ENCODE peak calls at places on chromosomes 12 and 14, in five cellular contexts. V is A549, P is ovary, T is erythroblast, J is GM12891. S is an unnamed sample.

GRCh38 chr12:124837958-124838803 is 25.5 kb downstream of the SCARB1 start:
- DNase-seq in V (peak; percentile 94), P (peak; percentile 87), T (no peak), J (no peak), S (peak; percentile 89)

GRCh38 chr12:102406033-102406584 is 74.3 kb downstream of the IGF1 start:
- DNase-seq in V (no peak), P (no peak), T (no peak), J (no peak), S (no peak)

GRCh38 chr12:17976202-17976601 is 113.8 kb downstream of the RERGL start:
- DNase-seq in V (no peak), P (no peak), T (no peak), J (no peak), S (no peak)

GRCh38 chr12:30794591-30795409 is 40.0 kb upstream of the CAPRIN2 start:
- DNase-seq in V (peak; percentile 86), P (no peak), T (peak; percentile 19), J (no peak), S (peak; percentile 66)

GRCh38 chr14:90294872-90295271 is 36.9 kb downstream of the NRDE2 start:
- DNase-seq in V (no peak), P (no peak), T (peak; percentile 36), J (no peak), S (no peak)

GRCh38 chr12:32988982-32989381 is 92.4 kb upstream of the PKP2 start:
- DNase-seq in V (no peak), P (no peak), T (no peak), J (no peak), S (no peak)

GRCh38 chr12:29242921-29243431 is 93.9 kb downstream of the FAR2 start:
- DNase-seq in V (no peak), P (no peak), T (peak; percentile 10), J (no peak), S (no peak)

GRCh38 chr12:52280319-52280795 is 5.9 kb downstream of the KRT86 start:
- DNase-seq in V (peak; percentile 94), P (no peak), T (peak; percentile 17), J (no peak), S (peak; percentile 74)

GRCh38 chr14:69612014-69612758 is 790 bp downstream of the SUSD6 start:
- DNase-seq in V (peak; percentile 27), P (peak; percentile 55), T (peak; percentile 67), J (no peak), S (no peak)

GRCh38 chr12:106135781-106136180 is 3.0 kb downstream of the NUAK1 start:
- DNase-seq in V (no peak), P (no peak), T (no peak), J (no peak), S (no peak)

GRCh38 chr14:69242311-69243224 is 17.4 kb upstream of the GALNT16 start:
- DNase-seq in V (peak; percentile 76), P (no peak), T (peak; percentile 54), J (peak; percentile 49), S (no peak)

GRCh38 chr14:24095196-24096068 is 1.3 kb downstream of the PCK2 start:
- DNase-seq in V (no peak), P (peak; percentile 31), T (peak; percentile 93), J (peak; percentile 90), S (no peak)

GRCh38 chr14:35825968-35826217 is 245 bp upstream of the BRMS1L start:
- DNase-seq in V (no peak), P (no peak), T (no peak), J (no peak), S (no peak)

GRCh38 chr12:58933068-58933681 is 12.9 kb upstream of the LRIG3 start:
- DNase-seq in V (no peak), P (no peak), T (no peak), J (no peak), S (no peak)

GRCh38 chr12:22110176-22110575 is 64.2 kb downstream of the CMAS start:
- DNase-seq in V (no peak), P (no peak), T (no peak), J (no peak), S (no peak)

GRCh38 chr14:77582511-77582910 is 33.9 kb downstream of the SPTLC2 start:
- DNase-seq in V (no peak), P (no peak), T (no peak), J (no peak), S (no peak)

GRCh38 chr12:117318591-117318990 is 42.8 kb downstream of the NOS1 start:
- DNase-seq in V (no peak), P (no peak), T (no peak), J (no peak), S (no peak)

GRCh38 chr12:40735551-40736230 is 43.5 kb downstream of the CNTN1 start:
- DNase-seq in V (no peak), P (no peak), T (no peak), J (no peak), S (no peak)

GRCh38 chr14:100816286-100816949 is 9.5 kb upstream of the MEG3 start:
- DNase-seq in V (no peak), P (no peak), T (no peak), J (no peak), S (no peak)

GRCh38 chr12:34402228-34402898 is 380.1 kb downstream of the ALG10 start:
- DNase-seq in V (no peak), P (peak; percentile 19), T (no peak), J (no peak), S (no peak)

GRCh38 chr12:132327351-132328171 is 1.8 kb downstream of the GALNT9 start:
- DNase-seq in V (peak; percentile 42), P (peak; percentile 75), T (no peak), J (no peak), S (peak; percentile 98)

GRCh38 chr14:75224561-75224960 is 48.1 kb upstream of the TMED10 start:
- DNase-seq in V (no peak), P (no peak), T (no peak), J (no peak), S (no peak)
- TF ChIP-seq POLR2A in V (no peak), P (no peak), T (no peak), J (no peak), S (no peak)

DNA sequence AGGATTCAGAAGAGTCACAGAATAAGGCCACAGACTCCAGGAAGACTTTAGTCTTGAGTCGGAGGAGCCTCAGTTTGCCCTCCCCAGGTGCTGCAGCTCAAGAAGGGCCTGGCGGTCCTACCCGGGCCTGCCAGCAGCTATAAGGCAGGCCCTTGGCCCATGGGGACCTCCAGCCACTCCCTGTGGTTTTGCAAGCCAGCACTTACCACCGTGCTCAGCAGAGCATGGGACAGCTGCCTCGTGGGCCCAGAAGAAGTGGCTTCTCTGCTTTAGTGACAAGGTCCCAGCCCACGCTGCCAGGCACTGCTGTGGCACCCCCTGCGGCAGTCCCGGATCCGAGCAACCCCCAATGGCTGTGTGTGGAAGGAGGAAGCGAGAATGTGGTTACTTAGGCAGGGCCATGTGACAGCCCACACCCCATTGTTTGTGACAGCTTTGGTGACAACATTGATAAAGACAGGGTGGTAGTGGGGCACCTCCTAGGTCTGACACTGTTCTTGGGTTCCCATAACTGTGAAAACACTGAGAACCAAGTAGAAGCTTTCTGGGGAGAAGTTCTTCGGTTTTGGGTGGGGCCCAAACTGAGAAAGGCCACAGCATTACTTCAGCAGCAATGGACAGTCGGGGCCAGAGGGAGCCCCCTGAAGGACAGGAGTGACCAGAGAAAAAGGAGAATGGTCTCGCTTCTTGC is at the start of gene SELPLG:
- DNase-seq in V (no peak), P (peak; percentile 31), T (peak; percentile 79), J (peak; percentile 68), S (no peak)
- TF ChIP-seq POLR2A in V (no peak), P (no peak), T (peak; percentile 82), J (no peak), S (no peak)

GRCh38 chr12:6328045-6328779 is 13.7 kb downstream of the TNFRSF1A start:
- DNase-seq in V (no peak), P (no peak), T (no peak), J (no peak), S (no peak)

GRCh38 chr12:6328945-6329692 is 12.8 kb downstream of the TNFRSF1A start:
- DNase-seq in V (no peak), P (no peak), T (no peak), J (no peak), S (no peak)

GRCh38 chr12:6327591-6328041 is 14.3 kb downstream of the TNFRSF1A start:
- DNase-seq in V (no peak), P (peak; percentile 62), T (no peak), J (no peak), S (no peak)

GRCh38 chr12:6326316-6326959 is 15.4 kb downstream of the TNFRSF1A start:
- DNase-seq in V (peak; percentile 78), P (peak; percentile 77), T (peak; percentile 30), J (no peak), S (no peak)

DNA sequence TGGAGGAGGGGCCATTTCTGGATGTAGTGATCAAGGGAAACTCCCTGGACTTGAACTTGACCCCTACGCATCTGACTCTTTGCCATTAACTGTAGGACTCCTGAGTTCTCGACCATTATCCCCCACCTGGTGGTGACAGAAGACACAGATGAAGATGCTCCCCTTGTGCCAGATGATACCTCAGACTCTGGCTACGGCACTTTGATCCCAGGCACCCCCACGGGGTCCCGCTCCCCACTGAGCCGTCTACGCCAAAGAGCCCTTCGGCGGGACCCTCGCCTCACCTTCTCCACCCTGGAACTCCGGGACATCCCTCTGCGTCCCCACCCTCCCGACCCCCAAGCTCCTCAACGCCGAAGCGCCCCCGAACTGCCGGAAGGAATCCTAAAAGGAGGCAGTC is 14.7 kb downstream of the TNFRSF1A start:
- DNase-seq in V (no peak), P (no peak), T (no peak), J (no peak), S (no peak)
- TF ChIP-seq POLR2A in V (no peak), P (no peak), T (no peak), J (no peak), S (no peak)

DNA sequence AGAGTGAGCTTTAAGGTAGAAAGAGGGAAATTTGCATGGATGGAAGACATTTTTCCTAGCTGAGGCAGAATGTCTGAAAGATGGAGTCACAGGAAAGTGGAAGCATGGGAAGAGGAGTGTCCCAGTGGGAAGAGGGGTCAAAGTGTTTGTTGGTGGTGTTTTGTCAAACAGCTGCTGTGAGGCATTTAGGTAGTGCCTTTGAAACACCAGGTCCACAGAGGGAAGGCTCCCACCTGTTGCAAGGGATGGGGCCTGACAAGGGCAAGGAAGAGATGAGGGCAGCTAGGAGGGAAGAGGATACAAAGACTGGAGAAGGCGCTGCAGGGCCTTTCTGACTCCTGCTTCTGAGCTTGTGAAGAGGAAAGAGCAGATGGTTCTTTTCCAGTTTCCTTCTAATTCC is 91.8 kb upstream of the CISTR start:
- DNase-seq in V (no peak), P (no peak), T (no peak), J (no peak), S (no peak)
- TF ChIP-seq POLR2A in V (no peak), P (no peak), T (no peak), J (no peak), S (no peak)

GRCh38 chr12:62259993-62260732 is at the start of gene USP15:
- DNase-seq in V (peak; percentile 82), P (peak; percentile 98), T (peak; percentile 99), J (peak; percentile 53), S (peak; percentile 60)
- TF ChIP-seq POLR2A in V (peak; percentile 82), P (peak; percentile 58), T (peak; percentile 86), J (peak; percentile 94), S (peak; percentile 81)

S was measured in H54.